ENCODE peak calls at places on chromosomes 1 and 21, in five cellular contexts. Y, Q, M, A and J are unnamed samples.

GRCh38 chr1:111852216-111852615 is 96.5 kb downstream of the DDX20 start:
- DNase-seq in Y (peak; percentile 43), Q (no peak), M (no peak), A (no peak), J (no peak)

GRCh38 chr1:232925421-232926202 is 24.8 kb upstream of the NTPCR start:
- DNase-seq in Y (no peak), Q (no peak), M (no peak), A (no peak), J (no peak)

GRCh38 chr21:42412636-42412933 is 8.9 kb downstream of the UBASH3A start:
- DNase-seq in Y (no peak), Q (no peak), M (no peak), A (no peak), J (no peak)

GRCh38 chr1:64550505-64550904 is 80.6 kb downstream of the CACHD1 start:
- DNase-seq in Y (no peak), Q (no peak), M (no peak), A (no peak), J (no peak)

GRCh38 chr1:226643701-226644540 is 95.2 kb downstream of the ITPKB start:
- DNase-seq in Y (peak; percentile 91), Q (no peak), M (no peak), A (no peak), J (peak; percentile 79)

GRCh38 chr1:119721933-119722332 is 10.2 kb downstream of the PHGDH start:
- DNase-seq in Y (no peak), Q (no peak), M (no peak), A (no peak), J (no peak)

GRCh38 chr1:119617751-119618691 is 30.0 kb downstream of the ZNF697 start:
- DNase-seq in Y (no peak), Q (no peak), M (no peak), A (no peak), J (no peak)

GRCh38 chr1:44036409-44037111 is 5.3 kb upstream of the SLC6A9 start:
- DNase-seq in Y (no peak), Q (peak; percentile 85), M (peak; percentile 74), A (no peak), J (peak; percentile 71)

GRCh38 chr21:41632748-41633475 is 125.0 kb upstream of the TMPRSS2 start:
- DNase-seq in Y (no peak), Q (peak; percentile 66), M (no peak), A (no peak), J (no peak)

GRCh38 chr1:199920635-199921034 is 106.9 kb upstream of the NR5A2 start:
- DNase-seq in Y (no peak), Q (no peak), M (no peak), A (no peak), J (no peak)

GRCh38 chr1:221161571-221162041 is 282.4 kb downstream of the HLX start:
- DNase-seq in Y (no peak), Q (no peak), M (no peak), A (no peak), J (no peak)

DNA sequence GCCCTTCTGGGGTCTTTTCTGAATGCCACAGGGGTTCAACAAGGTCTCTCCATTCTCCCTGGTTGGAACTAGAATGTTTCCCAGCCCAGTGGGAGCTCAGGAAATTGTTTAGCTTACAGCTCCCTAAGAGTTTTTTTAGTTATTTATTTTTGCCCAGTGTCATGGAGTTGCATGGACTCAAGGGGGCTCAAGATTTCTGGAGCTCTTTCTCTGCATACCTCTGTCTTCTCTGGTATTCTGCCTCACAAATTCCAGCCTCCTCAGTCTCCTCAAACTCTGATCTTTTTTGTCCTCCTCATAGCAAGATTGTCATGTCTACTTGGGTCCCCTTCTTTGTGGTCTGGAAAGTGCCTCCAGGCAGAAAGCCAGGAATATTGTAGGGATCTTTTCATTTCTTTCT is 15.9 kb upstream of the PPP2R5A start:
- DNase-seq in Y (no peak), Q (no peak), M (no peak), A (no peak), J (no peak)
- TF ChIP-seq CTCF in Y (no peak), Q (no peak), M (no peak), A (no peak), J (no peak)

GRCh38 chr1:156684227-156684782 is 7.1 kb upstream of the NES start:
- DNase-seq in Y (no peak), Q (peak; percentile 94), M (no peak), A (no peak), J (no peak)
- TF ChIP-seq CTCF in Y (no peak), Q (no peak), M (no peak), A (no peak), J (no peak)

DNA sequence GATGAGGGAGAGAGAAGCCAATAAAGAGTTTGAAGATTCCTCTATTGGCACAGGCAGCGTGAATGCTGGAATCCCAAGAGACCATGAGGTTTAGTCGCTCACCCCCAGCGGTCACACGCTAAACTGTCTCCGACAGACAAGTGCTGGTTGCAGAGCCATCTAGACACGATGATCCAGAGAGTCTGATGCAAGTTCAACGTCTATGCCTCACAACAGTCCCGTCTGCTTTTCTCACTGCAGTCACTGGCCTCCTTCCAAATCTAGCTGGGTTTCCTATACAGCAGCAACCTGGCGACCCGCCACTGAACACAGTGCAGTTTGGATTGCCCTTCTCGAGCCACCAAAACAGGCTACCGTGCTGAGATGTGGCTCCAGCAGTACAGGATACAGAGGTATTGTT is 98.6 kb upstream of the KRTAP19-8 start:
- DNase-seq in Y (no peak), Q (peak; percentile 17), M (no peak), A (no peak), J (peak; percentile 32)
- TF ChIP-seq CTCF in Y (no peak), Q (no peak), M (no peak), A (no peak), J (peak; percentile 31)

DNA sequence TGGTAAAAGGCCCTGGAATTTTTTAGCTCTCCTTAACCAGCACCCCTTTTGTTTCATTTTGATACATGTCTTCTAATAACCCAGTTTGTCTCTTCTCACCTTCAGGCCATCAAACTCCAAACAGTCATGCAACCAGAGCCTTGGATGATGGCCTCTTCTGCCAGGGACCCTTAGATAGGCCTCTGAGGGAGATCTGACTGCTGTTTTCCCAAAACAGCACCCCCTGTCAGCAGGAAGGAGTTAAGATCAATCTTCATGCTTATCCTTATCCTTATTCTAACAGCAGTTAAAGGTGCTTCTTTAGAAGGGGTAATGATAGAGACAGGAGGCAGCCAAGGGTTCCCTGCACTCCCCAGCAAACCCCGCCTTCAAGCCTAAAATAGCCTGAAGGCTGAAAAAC is 49.5 kb upstream of the VANGL1 start:
- DNase-seq in Y (no peak), Q (no peak), M (no peak), A (no peak), J (no peak)
- TF ChIP-seq CTCF in Y (no peak), Q (no peak), M (no peak), A (no peak), J (no peak)

DNA sequence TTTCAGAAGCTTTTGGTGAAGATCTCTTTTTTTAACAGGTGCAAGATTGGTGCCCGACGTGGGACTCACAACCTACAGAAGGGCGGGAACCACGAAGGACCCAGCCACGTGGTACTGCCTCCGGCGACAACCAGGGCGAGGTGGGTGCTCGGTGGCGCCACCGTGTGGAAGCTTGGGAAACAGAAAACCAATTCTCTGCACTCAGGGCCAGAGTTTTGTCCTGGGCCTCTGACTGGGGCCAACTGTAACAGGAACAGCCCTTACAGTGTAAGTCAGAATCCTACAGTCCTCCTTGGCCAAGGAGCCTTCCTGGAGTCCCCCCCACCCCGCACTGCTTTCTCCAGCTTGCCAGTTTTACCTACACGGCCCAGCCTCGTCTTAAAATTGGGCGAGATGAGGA is 11.6 kb upstream of the S100A7A start:
- DNase-seq in Y (peak; percentile 92), Q (peak; percentile 73), M (peak; percentile 55), A (no peak), J (peak; percentile 50)
- TF ChIP-seq CTCF in Y (peak; percentile 59), Q (peak; percentile 86), M (peak; percentile 74), A (peak; percentile 47), J (peak; percentile 44)

GRCh38 chr21:20875741-20876140 is 122.5 kb upstream of the NCAM2 start:
- DNase-seq in Y (no peak), Q (peak; percentile 35), M (no peak), A (no peak), J (no peak)
- TF ChIP-seq CTCF in Y (no peak), Q (peak; percentile 29), M (no peak), A (no peak), J (no peak)

DNA sequence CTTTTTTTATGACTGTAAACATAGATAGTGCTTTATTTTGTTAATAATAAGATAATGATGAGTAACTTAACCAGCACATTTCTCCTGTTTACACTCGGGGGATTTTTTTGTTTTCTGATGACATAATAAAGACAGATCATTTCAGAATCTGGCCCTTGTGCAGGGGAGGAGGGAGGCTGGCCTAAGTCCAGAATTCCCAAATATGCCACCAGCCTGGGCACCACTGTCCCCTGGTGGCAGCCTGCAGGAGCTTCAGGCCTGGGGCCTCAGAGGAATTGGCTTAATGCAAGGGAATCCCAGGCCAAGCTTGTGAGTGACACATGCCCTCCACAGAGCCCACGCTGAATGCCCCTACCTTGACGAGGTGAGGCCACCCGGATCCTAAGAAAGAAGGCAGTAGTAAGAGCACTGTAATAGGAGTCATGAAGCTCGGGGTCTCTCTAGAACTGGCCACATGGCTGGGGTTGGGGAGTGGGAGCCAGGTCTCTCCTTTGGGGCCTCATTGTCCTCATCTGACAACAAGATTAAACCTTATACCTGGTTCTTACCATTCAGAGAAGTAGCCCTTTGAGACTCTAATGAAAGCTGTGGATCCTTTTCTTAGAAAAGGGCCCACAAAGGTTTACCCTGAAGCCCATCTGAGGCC is 24.1 kb downstream of the ETNK2 start:
- DNase-seq in Y (no peak), Q (peak; percentile 96), M (peak; percentile 75), A (no peak), J (no peak)
- TF ChIP-seq CTCF in Y (peak; percentile 67), Q (peak; percentile 100), M (peak; percentile 84), A (peak; percentile 97), J (peak; percentile 51)

DNA sequence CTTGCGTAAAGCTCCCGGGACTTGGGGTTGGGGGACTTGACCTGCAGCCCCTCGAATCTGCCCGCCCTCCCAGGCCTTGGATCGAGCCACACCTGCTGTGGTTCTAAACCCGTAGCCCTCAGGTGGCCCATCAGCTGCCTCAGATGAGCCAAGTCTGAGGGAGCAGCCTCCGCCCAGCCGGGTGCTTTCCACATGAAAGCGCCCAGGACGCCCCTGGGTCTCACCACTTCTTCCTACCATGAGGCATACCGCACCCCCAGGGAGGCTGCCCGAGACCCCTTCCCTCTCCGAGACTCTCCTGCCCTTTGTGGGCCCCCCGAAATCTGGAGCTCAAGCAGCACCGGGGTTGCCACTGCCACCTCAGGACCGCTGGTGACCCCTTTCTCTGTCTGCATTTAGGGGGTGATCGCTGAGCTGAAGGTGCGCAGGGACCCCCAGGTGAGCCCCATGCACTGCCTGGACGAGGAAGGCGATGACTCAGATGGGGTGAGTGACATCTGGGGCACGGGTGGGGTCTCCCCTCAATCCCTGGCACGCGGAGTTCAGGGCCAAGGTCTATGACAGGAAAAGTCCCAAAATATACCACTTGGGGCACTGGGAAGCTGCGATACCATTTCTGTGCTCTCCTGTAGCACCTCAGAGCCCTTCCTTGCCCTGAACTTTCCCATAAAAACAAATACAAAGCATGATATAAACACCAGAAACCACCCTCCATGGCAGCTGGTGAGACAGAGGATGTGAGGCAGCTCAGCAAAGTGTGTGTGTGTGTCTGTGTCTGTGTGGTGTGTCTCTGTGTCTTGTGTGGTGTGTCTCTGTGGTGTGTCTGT is 68.5 kb downstream of the SLC19A1 start:
- DNase-seq in Y (no peak), Q (no peak), M (no peak), A (no peak), J (no peak)
- TF ChIP-seq CTCF in Y (no peak), Q (no peak), M (no peak), A (no peak), J (no peak)